ENCODE peak calls at places on chromosomes 12 and 14, in five cellular contexts. One of them, this sample, is unnamed.

GRCh38 chr12:111455448-111456320 is 50.0 kb downstream of the SH2B3 start:
- DNase-seq in memory B cell: no peak
- DNase-seq in right atrium auricular region: peak
- DNase-seq in activated CD4-positive, CD25-positive, alpha-beta regulatory T cell treated with anti-CD3 and anti-CD28 coated beads, Interleukin-2, amount 50 U/mL, for 72 hours: no peak
- DNase-seq in HFF-Myc: no peak
- DNase-seq in this sample: no peak

GRCh38 chr12:67826946-67827719 is 162.1 kb upstream of the IFNG-AS1 start:
- DNase-seq in activated CD4-positive, CD25-positive, alpha-beta regulatory T cell treated with anti-CD3 and anti-CD28 coated beads, Interleukin-2, amount 50 U/mL, for 72 hours: no peak
- DNase-seq in HFF-Myc: no peak
- DNase-seq in right atrium auricular region: no peak
- DNase-seq in memory B cell: no peak
- DNase-seq in this sample: no peak

GRCh38 chr14:53032161-53032803 is 81.4 kb upstream of the FERMT2 start:
- DNase-seq in activated CD4-positive, CD25-positive, alpha-beta regulatory T cell treated with anti-CD3 and anti-CD28 coated beads, Interleukin-2, amount 50 U/mL, for 72 hours: no peak
- DNase-seq in right atrium auricular region: no peak
- DNase-seq in HFF-Myc: peak
- DNase-seq in memory B cell: no peak
- DNase-seq in this sample: no peak

GRCh38 chr12:50425859-50426258 is 25.2 kb downstream of the LARP4 start:
- DNase-seq in HFF-Myc: no peak
- DNase-seq in memory B cell: no peak
- DNase-seq in activated CD4-positive, CD25-positive, alpha-beta regulatory T cell treated with anti-CD3 and anti-CD28 coated beads, Interleukin-2, amount 50 U/mL, for 72 hours: no peak
- DNase-seq in right atrium auricular region: no peak
- DNase-seq in this sample: no peak

GRCh38 chr12:29750928-29751220 is 32.9 kb downstream of the TMTC1 start:
- DNase-seq in right atrium auricular region: no peak
- DNase-seq in memory B cell: no peak
- DNase-seq in HFF-Myc: no peak
- DNase-seq in activated CD4-positive, CD25-positive, alpha-beta regulatory T cell treated with anti-CD3 and anti-CD28 coated beads, Interleukin-2, amount 50 U/mL, for 72 hours: no peak
- DNase-seq in this sample: no peak

GRCh38 chr14:91509083-91509877 is 830 bp downstream of the PPP4R3A start:
- DNase-seq in memory B cell: peak
- DNase-seq in right atrium auricular region: no peak
- DNase-seq in activated CD4-positive, CD25-positive, alpha-beta regulatory T cell treated with anti-CD3 and anti-CD28 coated beads, Interleukin-2, amount 50 U/mL, for 72 hours: peak
- DNase-seq in HFF-Myc: no peak
- DNase-seq in this sample: no peak

GRCh38 chr12:1838223-1838993 is 18.0 kb downstream of the LRTM2 start:
- DNase-seq in HFF-Myc: no peak
- DNase-seq in right atrium auricular region: no peak
- DNase-seq in memory B cell: no peak
- DNase-seq in activated CD4-positive, CD25-positive, alpha-beta regulatory T cell treated with anti-CD3 and anti-CD28 coated beads, Interleukin-2, amount 50 U/mL, for 72 hours: peak
- DNase-seq in this sample: no peak

GRCh38 chr14:100629696-100630095 is 42.5 kb upstream of the BEGAIN start:
- DNase-seq in HFF-Myc: no peak
- DNase-seq in activated CD4-positive, CD25-positive, alpha-beta regulatory T cell treated with anti-CD3 and anti-CD28 coated beads, Interleukin-2, amount 50 U/mL, for 72 hours: no peak
- DNase-seq in memory B cell: no peak
- DNase-seq in right atrium auricular region: no peak
- DNase-seq in this sample: no peak

GRCh38 chr12:7110661-7111060 is 1.6 kb upstream of the C1RL start:
- DNase-seq in HFF-Myc: no peak
- DNase-seq in activated CD4-positive, CD25-positive, alpha-beta regulatory T cell treated with anti-CD3 and anti-CD28 coated beads, Interleukin-2, amount 50 U/mL, for 72 hours: no peak
- DNase-seq in right atrium auricular region: no peak
- DNase-seq in memory B cell: no peak
- DNase-seq in this sample: no peak

GRCh38 chr12:4567073-4567881 is 5.3 kb downstream of the DYRK4 start:
- DNase-seq in memory B cell: peak
- DNase-seq in right atrium auricular region: no peak
- DNase-seq in activated CD4-positive, CD25-positive, alpha-beta regulatory T cell treated with anti-CD3 and anti-CD28 coated beads, Interleukin-2, amount 50 U/mL, for 72 hours: no peak
- DNase-seq in HFF-Myc: no peak
- DNase-seq in this sample: no peak

GRCh38 chr14:99146991-99147740 is 124.8 kb downstream of the BCL11B start:
- DNase-seq in activated CD4-positive, CD25-positive, alpha-beta regulatory T cell treated with anti-CD3 and anti-CD28 coated beads, Interleukin-2, amount 50 U/mL, for 72 hours: no peak
- DNase-seq in HFF-Myc: no peak
- DNase-seq in memory B cell: no peak
- DNase-seq in right atrium auricular region: no peak
- DNase-seq in this sample: no peak

GRCh38 chr12:122137229-122137628 is 36.8 kb downstream of the IL31 start:
- DNase-seq in right atrium auricular region: no peak
- DNase-seq in activated CD4-positive, CD25-positive, alpha-beta regulatory T cell treated with anti-CD3 and anti-CD28 coated beads, Interleukin-2, amount 50 U/mL, for 72 hours: no peak
- DNase-seq in HFF-Myc: no peak
- DNase-seq in memory B cell: no peak
- DNase-seq in this sample: no peak

GRCh38 chr12:110179291-110179690 is 55.1 kb downstream of the IFT81 start:
- DNase-seq in HFF-Myc: no peak
- DNase-seq in memory B cell: no peak
- DNase-seq in activated CD4-positive, CD25-positive, alpha-beta regulatory T cell treated with anti-CD3 and anti-CD28 coated beads, Interleukin-2, amount 50 U/mL, for 72 hours: no peak
- DNase-seq in right atrium auricular region: no peak
- DNase-seq in this sample: no peak

GRCh38 chr14:34472706-34473279 is 10.8 kb upstream of the SPTSSA start:
- DNase-seq in right atrium auricular region: no peak
- DNase-seq in memory B cell: no peak
- DNase-seq in activated CD4-positive, CD25-positive, alpha-beta regulatory T cell treated with anti-CD3 and anti-CD28 coated beads, Interleukin-2, amount 50 U/mL, for 72 hours: no peak
- DNase-seq in HFF-Myc: no peak
- DNase-seq in this sample: no peak

GRCh38 chr12:45232771-45233372 is 17.0 kb downstream of the ANO6 start:
- DNase-seq in activated CD4-positive, CD25-positive, alpha-beta regulatory T cell treated with anti-CD3 and anti-CD28 coated beads, Interleukin-2, amount 50 U/mL, for 72 hours: no peak
- DNase-seq in HFF-Myc: peak
- DNase-seq in memory B cell: no peak
- DNase-seq in right atrium auricular region: peak
- DNase-seq in this sample: no peak

GRCh38 chr14:72830786-72831583 is 62.9 kb downstream of the DPF3 start:
- DNase-seq in memory B cell: no peak
- DNase-seq in HFF-Myc: no peak
- DNase-seq in right atrium auricular region: no peak
- DNase-seq in activated CD4-positive, CD25-positive, alpha-beta regulatory T cell treated with anti-CD3 and anti-CD28 coated beads, Interleukin-2, amount 50 U/mL, for 72 hours: no peak
- DNase-seq in this sample: no peak

GRCh38 chr12:67052981-67053380 is 216.2 kb upstream of the CAND1 start:
- DNase-seq in activated CD4-positive, CD25-positive, alpha-beta regulatory T cell treated with anti-CD3 and anti-CD28 coated beads, Interleukin-2, amount 50 U/mL, for 72 hours: no peak
- DNase-seq in right atrium auricular region: no peak
- DNase-seq in HFF-Myc: no peak
- DNase-seq in memory B cell: no peak
- DNase-seq in this sample: no peak

GRCh38 chr14:101034986-101035385 is 131.5 kb upstream of the RTL1 start:
- DNase-seq in activated CD4-positive, CD25-positive, alpha-beta regulatory T cell treated with anti-CD3 and anti-CD28 coated beads, Interleukin-2, amount 50 U/mL, for 72 hours: peak
- DNase-seq in HFF-Myc: no peak
- DNase-seq in memory B cell: no peak
- DNase-seq in right atrium auricular region: no peak
- DNase-seq in this sample: no peak

GRCh38 chr14:99389171-99389826 is 91.4 kb downstream of the SETD3 start:
- DNase-seq in right atrium auricular region: no peak
- DNase-seq in HFF-Myc: no peak
- DNase-seq in activated CD4-positive, CD25-positive, alpha-beta regulatory T cell treated with anti-CD3 and anti-CD28 coated beads, Interleukin-2, amount 50 U/mL, for 72 hours: peak
- DNase-seq in memory B cell: no peak
- DNase-seq in this sample: peak

GRCh38 chr14:33987565-33988080 is 36.7 kb upstream of the EGLN3 start:
- DNase-seq in activated CD4-positive, CD25-positive, alpha-beta regulatory T cell treated with anti-CD3 and anti-CD28 coated beads, Interleukin-2, amount 50 U/mL, for 72 hours: no peak
- DNase-seq in memory B cell: no peak
- DNase-seq in right atrium auricular region: no peak
- DNase-seq in HFF-Myc: no peak
- DNase-seq in this sample: no peak

GRCh38 chr12:114245555-114245954 is 160.4 kb downstream of the TBX5 start:
- DNase-seq in memory B cell: no peak
- DNase-seq in HFF-Myc: no peak
- DNase-seq in right atrium auricular region: no peak
- DNase-seq in activated CD4-positive, CD25-positive, alpha-beta regulatory T cell treated with anti-CD3 and anti-CD28 coated beads, Interleukin-2, amount 50 U/mL, for 72 hours: no peak
- DNase-seq in this sample: no peak

GRCh38 chr14:75238728-75239455 is 39.7 kb upstream of the FOS start:
- DNase-seq in memory B cell: no peak
- DNase-seq in HFF-Myc: no peak
- DNase-seq in activated CD4-positive, CD25-positive, alpha-beta regulatory T cell treated with anti-CD3 and anti-CD28 coated beads, Interleukin-2, amount 50 U/mL, for 72 hours: no peak
- DNase-seq in right atrium auricular region: no peak
- DNase-seq in this sample: no peak

GRCh38 chr12:109759595-109759994 is 46.0 kb downstream of the FAM222A start:
- DNase-seq in HFF-Myc: no peak
- DNase-seq in memory B cell: no peak
- DNase-seq in activated CD4-positive, CD25-positive, alpha-beta regulatory T cell treated with anti-CD3 and anti-CD28 coated beads, Interleukin-2, amount 50 U/mL, for 72 hours: peak
- DNase-seq in right atrium auricular region: no peak
- DNase-seq in this sample: no peak

GRCh38 chr12:81170072-81170471 is 92.2 kb downstream of the ACSS3 start:
- DNase-seq in right atrium auricular region: no peak
- DNase-seq in memory B cell: no peak
- DNase-seq in activated CD4-positive, CD25-positive, alpha-beta regulatory T cell treated with anti-CD3 and anti-CD28 coated beads, Interleukin-2, amount 50 U/mL, for 72 hours: no peak
- DNase-seq in HFF-Myc: no peak
- DNase-seq in this sample: no peak

GRCh38 chr12:53886996-53887395 is 51.6 kb upstream of the HOXC13 start:
- DNase-seq in memory B cell: no peak
- DNase-seq in right atrium auricular region: no peak
- DNase-seq in activated CD4-positive, CD25-positive, alpha-beta regulatory T cell treated with anti-CD3 and anti-CD28 coated beads, Interleukin-2, amount 50 U/mL, for 72 hours: no peak
- DNase-seq in HFF-Myc: no peak
- DNase-seq in this sample: no peak

GRCh38 chr14:64994540-64994939 is 7.8 kb downstream of the FNTB start:
- DNase-seq in activated CD4-positive, CD25-positive, alpha-beta regulatory T cell treated with anti-CD3 and anti-CD28 coated beads, Interleukin-2, amount 50 U/mL, for 72 hours: no peak
- DNase-seq in HFF-Myc: no peak
- DNase-seq in right atrium auricular region: no peak
- DNase-seq in memory B cell: no peak
- DNase-seq in this sample: no peak

GRCh38 chr14:68926236-68926635 is 52.9 kb downstream of the ACTN1 start:
- DNase-seq in activated CD4-positive, CD25-positive, alpha-beta regulatory T cell treated with anti-CD3 and anti-CD28 coated beads, Interleukin-2, amount 50 U/mL, for 72 hours: no peak
- DNase-seq in HFF-Myc: no peak
- DNase-seq in memory B cell: no peak
- DNase-seq in right atrium auricular region: no peak
- DNase-seq in this sample: no peak

GRCh38 chr12:12488296-12488695 is 74.4 kb downstream of the DUSP16 start:
- DNase-seq in right atrium auricular region: no peak
- DNase-seq in HFF-Myc: no peak
- DNase-seq in activated CD4-positive, CD25-positive, alpha-beta regulatory T cell treated with anti-CD3 and anti-CD28 coated beads, Interleukin-2, amount 50 U/mL, for 72 hours: no peak
- DNase-seq in memory B cell: no peak
- DNase-seq in this sample: no peak

GRCh38 chr14:76773188-76773885 is 12.1 kb downstream of the VASH1 start:
- DNase-seq in right atrium auricular region: peak
- DNase-seq in activated CD4-positive, CD25-positive, alpha-beta regulatory T cell treated with anti-CD3 and anti-CD28 coated beads, Interleukin-2, amount 50 U/mL, for 72 hours: no peak
- DNase-seq in HFF-Myc: peak
- DNase-seq in memory B cell: no peak
- DNase-seq in this sample: no peak